ENCODE peak calls at places on chromosome 7, in nine cellular contexts. L, I, O, X, C, U, A, F and D are unnamed samples.
A peak's percentile ranks its signal among the peaks of the same experiment; 100 is the strongest.

GRCh38 chr7:121113288-121113687 is 124.8 kb downstream of the CPED1 start:
- DNase-seq in O (peak; percentile 35), F (no peak), U (peak; percentile 70), A (no peak), X (no peak), I (no peak), C (no peak), L (no peak), D (no peak)

GRCh38 chr7:84783161-84783803 is 403.6 kb downstream of the SEMA3D start:
- DNase-seq in U (peak; percentile 14), L (peak; percentile 5), I (no peak), A (no peak), O (no peak), C (no peak), X (no peak), F (no peak), D (no peak)

GRCh38 chr7:38374507-38374906 is 101.1 kb upstream of the TARP start:
- DNase-seq in O (no peak), A (peak; percentile 88), U (peak; percentile 12), C (no peak), F (peak; percentile 72), I (no peak), L (peak; percentile 80), X (no peak), D (no peak)

GRCh38 chr7:13981070-13981469 is 8.4 kb downstream of the ETV1 start:
- DNase-seq in F (peak; percentile 50), O (peak; percentile 80), L (peak; percentile 56), C (no peak), U (peak; percentile 99), X (no peak), I (no peak), A (peak; percentile 84), D (no peak)

GRCh38 chr7:100170111-100170897 is 1.9 kb upstream of the GAL3ST4 start:
- DNase-seq in X (peak; percentile 41), O (no peak), U (no peak), F (no peak), A (peak; percentile 42), I (no peak), L (no peak), C (no peak), D (no peak)

GRCh38 chr7:82247814-82248433 is 195.7 kb downstream of the CACNA2D1 start:
- DNase-seq in C (no peak), A (peak; percentile 2), F (peak; percentile 32), I (no peak), U (peak; percentile 6), O (no peak), X (no peak), L (peak; percentile 48), D (no peak)

GRCh38 chr7:114949227-114949626 is 27.3 kb downstream of the MDFIC start:
- DNase-seq in C (no peak), F (no peak), A (peak; percentile 35), U (peak; percentile 73), X (no peak), L (no peak), O (peak; percentile 29), I (no peak), D (no peak)

GRCh38 chr7:33789871-33790270 is 115.5 kb upstream of the BMPER start:
- DNase-seq in A (no peak), I (no peak), L (no peak), O (no peak), X (no peak), U (peak; percentile 50), C (no peak), F (no peak), D (no peak)

GRCh38 chr7:100016209-100016901 is 959 bp downstream of the ZKSCAN1 start:
- DNase-seq in O (peak; percentile 30), X (peak; percentile 49), L (no peak), U (peak; percentile 31), I (no peak), A (peak; percentile 70), F (no peak), C (no peak), D (no peak)

GRCh38 chr7:74051629-74052410 is 23.8 kb downstream of the ELN start:
- DNase-seq in F (peak; percentile 66), X (no peak), A (peak; percentile 70), C (no peak), O (peak; percentile 23), L (peak; percentile 88), I (no peak), U (no peak), D (no peak)

GRCh38 chr7:104956753-104957450 is 57.1 kb upstream of the KMT2E start:
- DNase-seq in U (peak; percentile 94), X (no peak), A (peak; percentile 83), O (peak; percentile 93), C (no peak), F (no peak), I (no peak), L (no peak), D (peak; percentile 39)

GRCh38 chr7:32564542-32564941 is 69.3 kb downstream of the AVL9 start:
- DNase-seq in F (no peak), U (no peak), X (no peak), A (peak; percentile 11), O (no peak), C (no peak), L (peak; percentile 48), I (no peak), D (no peak)

GRCh38 chr7:42254217-42254616 is 17.2 kb upstream of the GLI3 start:
- DNase-seq in F (no peak), L (no peak), U (no peak), X (no peak), A (no peak), O (no peak), C (no peak), I (no peak), D (no peak)

GRCh38 chr7:148916186-148916585 is 32.1 kb upstream of the EZH2 start:
- DNase-seq in L (no peak), A (peak; percentile 87), F (no peak), X (no peak), O (no peak), I (no peak), U (peak; percentile 91), C (no peak), D (no peak)

GRCh38 chr7:13800694-13801448 is 188.6 kb downstream of the ETV1 start:
- DNase-seq in X (no peak), L (peak; percentile 17), F (no peak), U (peak; percentile 95), C (no peak), A (no peak), O (peak; percentile 22), I (no peak), D (no peak)

GRCh38 chr7:2761131-2761624 is 73.2 kb downstream of the AMZ1 start:
- DNase-seq in X (no peak), A (no peak), O (no peak), U (no peak), C (no peak), L (no peak), I (no peak), F (no peak), D (no peak)

GRCh38 chr7:56046728-56047445 is 4.4 kb downstream of the PSPH start:
- DNase-seq in I (no peak), C (no peak), F (peak; percentile 23), A (peak; percentile 89), L (no peak), U (peak; percentile 95), O (peak; percentile 74), X (no peak), D (no peak)

GRCh38 chr7:114670676-114671075 is 251.2 kb upstream of the MDFIC start:
- DNase-seq in A (no peak), C (no peak), L (no peak), F (no peak), I (no peak), U (no peak), X (no peak), O (no peak), D (no peak)

GRCh38 chr7:126574838-126575250 is 677.9 kb downstream of the GRM8 start:
- DNase-seq in X (no peak), F (no peak), O (no peak), C (no peak), L (peak; percentile 23), I (no peak), U (peak; percentile 74), A (no peak), D (no peak)

DNA sequence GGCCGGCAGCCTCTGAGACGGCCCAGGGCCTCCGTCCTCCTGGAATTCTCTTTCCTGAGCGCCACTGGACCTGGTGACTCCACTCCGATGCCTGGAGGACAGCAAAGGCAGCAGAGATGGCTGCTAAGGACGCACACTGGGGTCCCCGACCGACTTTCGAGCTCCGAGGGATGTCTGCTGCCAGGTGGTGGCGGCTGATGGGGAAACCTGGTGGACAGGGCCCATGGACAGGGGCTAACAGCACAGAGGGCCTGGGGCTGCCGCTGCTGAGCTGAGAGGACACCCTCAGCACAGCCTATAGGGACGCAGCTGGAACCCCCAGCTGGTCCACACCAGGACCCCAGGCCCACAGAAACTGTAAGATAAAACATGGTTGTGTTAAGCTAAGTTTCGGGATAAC is 366.3 kb downstream of the DNAJB6 start:
- DNase-seq in A (peak; percentile 77), O (no peak), I (no peak), X (peak; percentile 67), C (no peak), L (no peak), F (no peak), U (no peak), D (no peak)
- H3K27me3 ChIP-seq in A (no peaks in the 10 kb centered on the region), O (no peaks in the 10 kb centered on the region), I (no peaks in the 10 kb centered on the region), X (peaks cover 72% of the 10 kb centered on the region), C (peaks cover 96% of the 10 kb centered on the region), L (no peaks in the 10 kb centered on the region), F (peaks cover 81% of the 10 kb centered on the region), U (no peaks in the 10 kb centered on the region), D (no peaks in the 10 kb centered on the region)

GRCh38 chr7:43553999-43554398 is 28.9 kb upstream of the STK17A start:
- DNase-seq in U (peak; percentile 23), O (no peak), C (no peak), F (no peak), A (peak; percentile 64), L (no peak), X (no peak), I (no peak), D (no peak)

GRCh38 chr7:43552122-43552521 is 30.8 kb upstream of the STK17A start:
- DNase-seq in U (no peak), L (no peak), O (no peak), C (no peak), A (no peak), X (no peak), I (no peak), F (no peak), D (no peak)

GRCh38 chr7:43554423-43554822 is 28.5 kb upstream of the STK17A start:
- DNase-seq in X (no peak), F (no peak), I (no peak), O (no peak), U (no peak), A (no peak), L (peak; percentile 9), C (no peak), D (peak; percentile 58)

GRCh38 chr7:43550427-43550826 is 32.5 kb upstream of the STK17A start:
- DNase-seq in F (no peak), O (no peak), U (no peak), C (no peak), L (no peak), I (no peak), A (no peak), X (no peak), D (no peak)
- H3K27ac ChIP-seq in F (no peak overlapping the region), O (no peak overlapping the region), U (no peak overlapping the region), C (no peak overlapping the region), L (no peak overlapping the region), I (no peak overlapping the region), A (no peak overlapping the region), X (no peak overlapping the region), D (no peak overlapping the region)

GRCh38 chr7:127600885-127601284 is 7.3 kb downstream of the FSCN3 start:
- DNase-seq in O (no peak), A (no peak), F (no peak), X (no peak), U (no peak), C (no peak), L (peak; percentile 6), I (no peak), D (no peak)
- H3K27me3 ChIP-seq in O (peaks cover 11% of the 10 kb centered on the region), A (peaks cover 17% of the 10 kb centered on the region), F (no peaks in the 10 kb centered on the region), X (no peaks in the 10 kb centered on the region), U (peaks cover 4% of the 10 kb centered on the region), C (no peaks in the 10 kb centered on the region), L (no peaks in the 10 kb centered on the region), I (no peaks in the 10 kb centered on the region), D (no peaks in the 10 kb centered on the region)

GRCh38 chr7:50856821-50857220 is 74.1 kb upstream of the GRB10 start:
- DNase-seq in O (no peak), L (no peak), U (peak; percentile 47), X (no peak), F (no peak), C (no peak), A (peak; percentile 82), I (no peak), D (no peak)
- H3K27ac ChIP-seq in O (no peak overlapping the region), L (no peak overlapping the region), U (no peak overlapping the region), X (no peak overlapping the region), F (no peak overlapping the region), C (no peak overlapping the region), A (no peak overlapping the region), I (no peak overlapping the region), D (no peak overlapping the region)